ENCODE peak calls at places on chromosomes 16 and 17, in ten cellular contexts. P, M, I, S, U, C, D, A, E and O are unnamed samples.

GRCh38 chr17:34249497-34249877 is 5.6 kb upstream of the CCL2 start:
- DNase-seq in P (no peak), M (no peak), I (no peak), S (no peak), U (no peak), C (no peak), D (no peak), A (no peak), E (no peak), O (no peak)

GRCh38 chr17:29197516-29198272 is 17.5 kb upstream of the MYO18A start:
- DNase-seq in P (no peak), M (no peak), I (no peak), S (no peak), U (no peak), C (no peak), D (no peak), A (no peak), E (no peak), O (no peak)

GRCh38 chr17:4532860-4533521 is 22.2 kb downstream of the MYBBP1A start:
- DNase-seq in P (no peak), M (no peak), I (no peak), S (no peak), U (no peak), C (no peak), D (no peak), A (no peak), E (no peak), O (no peak)

GRCh38 chr16:62041401-62041800 is 5.2 kb upstream of the CDH8 start:
- DNase-seq in P (no peak), M (peak; percentile 53), I (no peak), S (no peak), U (no peak), C (peak; percentile 76), D (peak; percentile 9), A (no peak), E (no peak), O (no peak)

GRCh38 chr17:2107050-2107449 is 52.1 kb downstream of the HIC1 start:
- DNase-seq in P (no peak), M (no peak), I (no peak), S (no peak), U (no peak), C (no peak), D (no peak), A (no peak), E (no peak), O (no peak)

GRCh38 chr17:15510361-15510760 is 42.9 kb upstream of the CDRT4 start:
- DNase-seq in P (no peak), M (peak; percentile 41), I (no peak), S (no peak), U (no peak), C (no peak), D (no peak), A (no peak), E (no peak), O (no peak)

GRCh38 chr16:86158688-86159360 is 259.9 kb downstream of the IRF8 start:
- DNase-seq in P (no peak), M (peak; percentile 17), I (no peak), S (no peak), U (no peak), C (no peak), D (peak; percentile 5), A (no peak), E (no peak), O (no peak)

GRCh38 chr17:74601944-74602572 is 10.0 kb upstream of the CD300LD start:
- DNase-seq in P (peak; percentile 40), M (peak; percentile 70), I (no peak), S (peak; percentile 14), U (no peak), C (peak; percentile 32), D (peak; percentile 41), A (no peak), E (peak; percentile 55), O (no peak)

GRCh38 chr17:36791961-36792475 is 145.3 kb upstream of the LHX1 start:
- DNase-seq in P (no peak), M (no peak), I (no peak), S (no peak), U (no peak), C (no peak), D (no peak), A (no peak), E (no peak), O (no peak)

GRCh38 chr17:73476890-73477350 is 165.1 kb upstream of the CDC42EP4 start:
- DNase-seq in P (no peak), M (no peak), I (no peak), S (no peak), U (no peak), C (no peak), D (no peak), A (no peak), E (no peak), O (no peak)

GRCh38 chr16:67396159-67396774 is 3.0 kb upstream of the TPPP3 start:
- DNase-seq in P (no peak), M (peak; percentile 84), I (peak; percentile 55), S (peak; percentile 91), U (no peak), C (peak; percentile 88), D (no peak), A (peak; percentile 97), E (no peak), O (no peak)

GRCh38 chr16:50430076-50430475 is 61.3 kb upstream of the BRD7 start:
- DNase-seq in P (no peak), M (no peak), I (no peak), S (no peak), U (no peak), C (no peak), D (no peak), A (no peak), E (no peak), O (no peak)

GRCh38 chr17:32928527-32929287 is 754 bp downstream of the TMEM98 start:
- DNase-seq in P (no peak), M (no peak), I (no peak), S (no peak), U (no peak), C (peak; percentile 28), D (no peak), A (no peak), E (no peak), O (no peak)

GRCh38 chr16:67786491-67786890 is 19.9 kb downstream of the RANBP10 start:
- DNase-seq in P (no peak), M (no peak), I (no peak), S (no peak), U (no peak), C (no peak), D (no peak), A (no peak), E (no peak), O (no peak)

GRCh38 chr17:48579738-48580543 is 1.8 kb upstream of the HOXB4 start:
- DNase-seq in P (no peak), M (no peak), I (no peak), S (no peak), U (no peak), C (no peak), D (no peak), A (no peak), E (no peak), O (no peak)

GRCh38 chr16:89281829-89282228 is 64.3 kb downstream of the ZNF778 start:
- DNase-seq in P (no peak), M (no peak), I (no peak), S (no peak), U (no peak), C (no peak), D (no peak), A (no peak), E (no peak), O (no peak)

GRCh38 chr17:73267648-73268537 is 6.2 kb upstream of the CPSF4L start:
- DNase-seq in P (no peak), M (no peak), I (no peak), S (no peak), U (no peak), C (no peak), D (no peak), A (no peak), E (no peak), O (no peak)

GRCh38 chr17:50426472-50426782 is 409 bp downstream of the ACSF2 start:
- DNase-seq in P (no peak), M (no peak), I (no peak), S (no peak), U (no peak), C (no peak), D (no peak), A (no peak), E (no peak), O (no peak)

GRCh38 chr17:81396722-81397313 is 1.6 kb downstream of the BAHCC1 start:
- DNase-seq in P (peak; percentile 45), M (peak; percentile 83), I (no peak), S (no peak), U (no peak), C (peak; percentile 69), D (no peak), A (no peak), E (peak; percentile 41), O (no peak)

GRCh38 chr16:11793840-11794239 is 3.2 kb downstream of the ZC3H7A start:
- DNase-seq in P (no peak), M (no peak), I (no peak), S (no peak), U (no peak), C (no peak), D (no peak), A (no peak), E (no peak), O (no peak)

GRCh38 chr16:86697715-86698114 is 119.4 kb downstream of the FOXL1 start:
- DNase-seq in P (no peak), M (no peak), I (no peak), S (no peak), U (no peak), C (no peak), D (no peak), A (no peak), E (no peak), O (no peak)

GRCh38 chr17:43338886-43339516 is 59.8 kb upstream of the ARL4D start:
- DNase-seq in P (no peak), M (peak; percentile 83), I (no peak), S (no peak), U (no peak), C (peak; percentile 71), D (no peak), A (peak; percentile 51), E (peak; percentile 83), O (peak; percentile 47)

GRCh38 chr17:79417589-79417988 is 193.3 kb downstream of the RBFOX3 start:
- DNase-seq in P (no peak), M (no peak), I (no peak), S (no peak), U (no peak), C (no peak), D (no peak), A (no peak), E (no peak), O (no peak)

GRCh38 chr16:87784812-87785211 is 19.0 kb upstream of the KLHDC4 start:
- DNase-seq in P (no peak), M (no peak), I (no peak), S (no peak), U (no peak), C (no peak), D (no peak), A (no peak), E (no peak), O (no peak)

GRCh38 chr16:88303890-88304819 is 78.6 kb upstream of the ZNF469 start:
- DNase-seq in P (no peak), M (no peak), I (no peak), S (no peak), U (no peak), C (no peak), D (peak; percentile 21), A (no peak), E (no peak), O (no peak)

GRCh38 chr16:85423186-85423550 is 190.0 kb upstream of the GSE1 start:
- DNase-seq in P (no peak), M (no peak), I (peak; percentile 15), S (no peak), U (no peak), C (no peak), D (no peak), A (no peak), E (no peak), O (no peak)

GRCh38 chr17:2736956-2737355 is 12.5 kb downstream of the CCDC92B start:
- DNase-seq in P (no peak), M (no peak), I (no peak), S (no peak), U (no peak), C (peak; percentile 73), D (no peak), A (no peak), E (no peak), O (no peak)

GRCh38 chr16:68997564-68997963 is 107.9 kb upstream of the HAS3 start:
- DNase-seq in P (no peak), M (no peak), I (no peak), S (no peak), U (no peak), C (no peak), D (no peak), A (no peak), E (no peak), O (no peak)